ENCODE peak calls at places on chromosomes 3 and 15, in five cellular contexts. K, G, L, M and Z are unnamed samples.

GRCh38 chr15:88375234-88375926 is 91.8 kb downstream of the MRPL46 start:
- DNase-seq in G (peak), L (peak), M (no peak), K (peak), Z (peak)

GRCh38 chr3:164113406-164114332 is 964.6 kb downstream of the SI start:
- DNase-seq in K (no peak), L (no peak), M (no peak), G (no peak), Z (no peak)

GRCh38 chr15:74368121-74368520 is 675 bp upstream of the CYP11A1 start:
- DNase-seq in M (no peak), G (no peak), K (no peak), L (no peak), Z (no peak)

GRCh38 chr15:72932461-72932860 is 119.8 kb upstream of the NEO1 start:
- DNase-seq in M (no peak), K (no peak), G (no peak), L (no peak), Z (no peak)

GRCh38 chr3:158489181-158489580 is 81.8 kb upstream of the MLF1 start:
- DNase-seq in M (no peak), L (no peak), G (no peak), K (no peak), Z (no peak)

GRCh38 chr3:48463703-48464102 is 17.2 kb downstream of the ATRIP start:
- DNase-seq in M (no peak), L (no peak), G (no peak), K (no peak), Z (no peak)

GRCh38 chr3:127264292-127264691 is 23.6 kb downstream of the PRR20G start:
- DNase-seq in G (no peak), L (peak), K (no peak), M (no peak), Z (peak)

GRCh38 chr15:59917504-59918157 is 86.5 kb upstream of the FOXB1 start:
- DNase-seq in M (peak), G (peak), L (peak), K (peak), Z (peak)

GRCh38 chr15:100667405-100668320 is 65.3 kb downstream of the ASB7 start:
- DNase-seq in L (no peak), M (no peak), K (no peak), G (no peak), Z (no peak)

GRCh38 chr15:69648775-69649735 is 196.4 kb downstream of the RPLP1 start:
- DNase-seq in M (no peak), L (peak), K (no peak), G (no peak), Z (no peak)

GRCh38 chr15:71791975-71792374 is 18.4 kb upstream of the NR2E3 start:
- DNase-seq in M (no peak), G (no peak), K (no peak), L (no peak), Z (no peak)

GRCh38 chr3:5198986-5199731 is 11.7 kb downstream of the EDEM1 start:
- DNase-seq in K (no peak), G (no peak), L (no peak), M (no peak), Z (no peak)

GRCh38 chr3:138469869-138470268 is 35.5 kb downstream of the ESYT3 start:
- DNase-seq in L (no peak), M (no peak), K (no peak), G (no peak), Z (no peak)

GRCh38 chr3:39124876-39125836 is 17.7 kb downstream of the TTC21A start:
- DNase-seq in K (no peak), G (peak), M (no peak), L (no peak), Z (peak)

GRCh38 chr3:54954019-54954418 is 26.2 kb upstream of the LRTM1 start:
- DNase-seq in G (peak), M (no peak), K (peak), L (peak), Z (peak)

DNA sequence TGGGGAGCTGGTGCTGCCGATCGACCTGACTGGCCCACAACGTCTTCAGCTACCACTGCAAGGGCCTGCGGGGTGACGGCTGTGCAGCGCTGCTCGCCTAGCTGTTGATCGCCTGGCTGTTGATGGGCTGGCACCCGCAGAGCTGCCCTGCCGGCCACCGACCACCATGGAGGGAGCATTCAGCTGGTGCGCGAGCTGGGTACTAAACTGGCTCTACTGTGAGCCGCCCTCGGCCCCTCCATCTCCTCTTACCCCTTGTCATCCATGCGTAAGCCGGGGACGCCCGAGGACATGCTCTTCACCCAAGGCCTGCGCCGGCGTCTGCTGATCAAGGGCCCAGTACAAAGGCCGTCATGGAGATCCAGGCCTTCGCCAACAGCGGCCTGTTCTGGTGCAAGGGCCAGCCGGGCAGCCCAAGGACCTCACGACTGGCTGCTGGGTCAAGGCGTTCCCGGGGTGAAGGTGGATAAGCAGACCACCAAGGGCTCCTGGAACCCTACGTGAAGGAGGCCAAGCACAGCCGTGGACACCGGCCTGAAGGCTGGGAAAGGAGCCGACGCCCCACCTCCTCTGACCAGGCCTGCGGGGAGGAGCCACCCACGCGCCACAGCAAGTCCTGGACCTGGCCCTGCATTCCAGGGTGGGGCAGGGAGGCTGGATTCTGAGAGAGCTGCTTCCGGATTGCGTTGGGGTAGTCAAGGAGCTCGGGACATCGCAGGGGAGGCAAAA is 46.9 kb downstream of the SFMBT1 start:
- DNase-seq in K (no peak), G (no peak), L (peak), M (no peak), Z (peak)
- TF ChIP-seq CTCF in K (no peak), G (no peak), L (no peak), M (no peak), Z (no peak)

GRCh38 chr3:154678271-154678670 is 248.3 kb upstream of the GPR149 start:
- DNase-seq in L (no peak), K (no peak), G (no peak), M (no peak), Z (no peak)

GRCh38 chr3:154684440-154684839 is 254.4 kb upstream of the GPR149 start:
- DNase-seq in G (no peak), L (no peak), M (peak), K (no peak), Z (no peak)

DNA sequence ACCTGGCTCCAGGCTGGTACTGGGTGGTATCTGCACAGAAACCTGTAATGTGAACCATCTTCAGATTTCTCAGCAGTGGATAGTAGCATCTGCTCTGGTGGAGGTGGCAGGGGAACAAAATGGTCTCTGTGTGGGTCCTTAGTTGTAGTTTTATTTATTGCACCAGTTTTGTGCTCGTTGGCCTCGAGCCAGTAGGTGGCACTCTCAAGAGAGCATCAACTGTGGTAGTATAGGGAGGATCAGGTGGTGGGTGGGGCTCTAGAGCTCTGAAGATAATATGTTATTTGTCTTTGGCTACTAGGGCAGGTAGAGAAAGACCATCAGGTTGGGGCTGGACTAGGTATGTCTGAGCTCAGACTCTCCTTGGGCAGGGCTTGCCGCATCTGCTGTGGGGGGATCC is 254.0 kb upstream of the GPR149 start:
- DNase-seq in K (no peak), G (no peak), L (no peak), M (no peak), Z (peak)
- TF ChIP-seq CTCF in K (no peak), G (no peak), L (no peak), M (no peak), Z (no peak)

DNA sequence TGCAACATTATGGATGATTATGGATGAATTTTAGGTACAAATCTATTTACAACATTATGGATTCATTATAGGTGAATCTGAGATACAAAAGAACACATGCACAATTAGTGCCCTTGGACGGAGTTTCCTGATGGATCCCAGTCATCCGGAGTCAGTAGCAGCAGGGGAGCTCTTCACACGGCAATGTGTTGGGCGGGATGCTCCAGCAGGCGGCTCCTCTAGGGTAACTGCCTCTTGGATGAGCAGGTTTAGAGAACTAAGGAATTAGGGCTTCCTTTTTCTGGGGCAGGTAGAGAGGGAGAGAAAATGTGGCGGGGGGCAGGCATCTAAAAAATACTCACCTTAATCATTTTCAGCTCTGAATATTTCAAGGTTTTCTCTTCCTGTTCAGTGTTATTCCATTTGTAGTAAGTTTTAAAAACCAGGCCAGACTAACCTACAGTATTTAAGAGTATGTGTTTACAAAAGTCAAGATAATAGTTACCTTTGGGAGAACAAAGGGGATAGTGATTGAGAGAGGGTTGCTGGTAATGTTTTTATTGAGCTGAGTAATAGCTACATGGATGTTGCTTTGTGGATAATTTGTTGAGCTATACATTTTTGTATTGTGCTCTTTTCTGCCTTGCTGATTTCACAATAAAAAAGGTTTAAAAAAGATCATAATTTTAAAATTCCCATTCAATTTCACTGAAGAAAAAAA is 27.4 kb upstream of the GOLM2 start:
- DNase-seq in M (no peak), L (peak), G (no peak), K (no peak), Z (no peak)
- TF ChIP-seq CTCF in M (no peak), L (no peak), G (no peak), K (peak), Z (no peak)

GRCh38 chr3:51955893-51956770 is 951 bp downstream of the GPR62 start:
- DNase-seq in L (peak), K (no peak), M (peak), G (peak), Z (no peak)
- TF ChIP-seq CTCF in L (peak), K (peak), M (peak), G (peak), Z (no peak)

DNA sequence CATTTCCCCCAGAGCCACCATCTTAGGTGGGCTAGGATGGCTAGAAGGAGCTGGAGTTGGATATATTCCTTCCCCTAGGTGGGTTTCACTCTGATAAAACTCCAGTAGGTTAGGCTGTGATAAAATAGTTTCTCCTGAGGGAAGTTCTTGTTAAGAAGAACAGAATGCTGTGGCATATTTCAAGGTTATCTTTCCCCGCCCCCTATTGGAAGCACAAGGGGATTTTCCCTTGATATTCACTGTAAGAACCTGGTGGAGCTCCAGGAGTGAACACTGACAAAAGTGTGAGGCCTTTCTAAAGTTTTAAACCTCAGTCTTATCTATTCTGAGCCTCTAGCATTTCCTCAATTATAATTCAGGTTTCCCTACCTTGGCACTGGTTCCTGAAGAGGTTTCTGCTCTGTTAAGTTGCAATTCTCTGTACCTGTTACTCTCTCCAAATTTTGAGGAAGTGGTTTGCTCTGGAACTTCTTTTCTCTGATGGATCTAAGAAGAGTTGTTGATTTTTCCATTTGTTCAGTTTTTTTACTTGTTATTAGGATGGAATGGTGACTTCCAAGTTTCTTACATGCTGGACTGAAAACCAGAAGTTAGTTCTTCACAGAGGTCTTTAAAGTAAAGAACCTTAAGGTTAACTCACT is 113.5 kb downstream of the GMPS start:
- DNase-seq in M (no peak), L (no peak), G (no peak), K (no peak), Z (no peak)
- TF ChIP-seq CTCF in M (no peak), L (no peak), G (no peak), K (peak), Z (no peak)

DNA sequence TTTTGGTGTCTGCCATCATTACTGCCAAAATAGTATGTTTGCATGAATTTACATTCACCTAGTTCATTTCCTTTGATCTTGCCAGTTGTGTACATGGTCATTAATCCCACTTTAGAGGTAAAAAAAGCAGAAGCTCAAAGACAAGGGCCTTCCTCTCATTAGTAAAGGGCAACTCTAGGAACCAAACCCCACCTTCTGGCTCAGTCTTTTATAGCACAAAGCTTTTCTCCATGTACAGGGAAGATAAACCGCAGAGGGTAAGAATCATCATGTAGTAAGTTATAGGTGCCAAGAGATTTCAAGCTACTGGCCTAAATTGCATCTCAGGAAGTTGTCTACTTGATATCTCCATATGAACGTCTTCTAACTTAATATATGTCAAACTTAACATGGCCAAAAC is 19.3 kb upstream of the SPG21 start:
- DNase-seq in L (peak), M (no peak), G (no peak), K (no peak), Z (no peak)
- TF ChIP-seq CTCF in L (no peak), M (no peak), G (peak), K (no peak), Z (no peak)

DNA sequence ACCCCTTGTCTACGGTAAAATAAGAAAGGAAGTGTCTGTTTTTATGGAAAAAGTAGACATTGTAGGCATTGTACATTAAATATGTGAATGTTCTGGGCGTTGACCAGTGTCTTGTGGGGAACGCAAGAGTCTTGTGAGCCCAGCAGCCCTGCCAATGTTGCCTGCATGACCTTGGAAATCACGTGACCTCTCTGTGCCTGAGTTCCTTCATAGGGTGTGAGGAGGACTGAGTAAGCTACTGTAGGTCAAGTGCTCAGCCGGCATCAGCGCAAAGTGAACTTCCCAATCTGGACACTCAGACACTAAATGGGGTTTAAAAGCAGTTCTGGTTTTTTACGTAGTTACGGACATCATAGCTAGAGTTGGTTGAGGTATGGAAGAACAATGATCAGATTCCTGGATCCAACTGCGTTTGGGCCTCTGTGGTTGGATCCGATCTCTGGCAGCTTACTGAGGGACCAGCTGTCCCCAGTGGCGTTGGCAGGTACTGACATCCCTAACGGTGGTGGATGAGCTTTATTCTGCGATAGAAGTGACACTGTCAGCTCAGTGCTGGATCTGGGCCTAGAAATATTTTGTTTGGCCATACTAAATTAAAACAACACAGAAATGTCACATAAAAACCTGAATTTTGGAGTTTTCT is 63.8 kb downstream of the SPSB4 start:
- DNase-seq in M (peak), L (no peak), K (no peak), G (no peak), Z (no peak)
- TF ChIP-seq CTCF in M (peak), L (peak), K (peak), G (peak), Z (peak)

DNA sequence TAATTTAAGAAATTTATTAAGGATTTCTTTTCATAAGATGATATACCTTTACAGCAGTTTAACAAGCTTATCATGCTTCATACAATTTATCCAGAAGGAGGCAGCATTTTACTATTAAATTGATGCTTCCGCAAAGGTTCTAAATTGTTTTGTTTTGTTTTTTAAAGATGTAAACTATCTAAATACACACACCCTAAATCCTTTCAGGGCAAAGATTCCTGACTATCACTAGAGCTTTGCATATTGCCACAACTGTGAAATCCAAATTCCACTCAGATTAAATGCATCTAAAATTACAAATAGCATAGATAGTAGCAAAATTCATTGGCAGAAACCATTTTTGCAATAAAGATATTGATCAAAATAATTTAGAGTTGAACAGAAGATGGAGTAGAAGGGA is 44.5 kb upstream of the CCNL1 start:
- DNase-seq in K (no peak), L (peak), G (peak), M (no peak), Z (peak)
- TF ChIP-seq CTCF in K (peak), L (peak), G (peak), M (peak), Z (peak)

DNA sequence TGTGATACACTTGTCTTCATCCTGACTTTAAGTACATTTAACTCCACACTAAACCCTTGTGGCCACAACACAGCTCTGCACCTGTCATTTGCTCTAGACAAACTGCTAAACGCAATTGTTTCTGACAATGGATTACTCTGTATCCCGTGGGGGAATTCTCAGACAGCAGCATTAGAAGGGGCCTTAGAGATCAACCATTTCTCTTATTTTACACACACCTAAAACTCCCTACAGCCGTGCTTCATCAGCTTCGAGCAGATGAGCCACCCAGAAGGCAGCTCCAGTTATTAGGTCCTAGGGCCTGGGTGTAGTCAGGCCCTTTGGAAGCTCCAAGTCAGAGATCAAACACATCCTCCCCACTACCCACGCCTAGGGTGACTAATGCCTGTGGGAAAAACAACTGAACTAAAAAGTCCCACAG is 1.3 kb upstream of the IL12A start:
- DNase-seq in L (peak), M (no peak), K (peak), G (no peak), Z (peak)
- TF ChIP-seq CTCF in L (peak), M (no peak), K (peak), G (peak), Z (no peak)